ENCODE peak calls at places on chromosomes 1 and 21, in four cellular contexts. V is hypothalamus; D is stimulated activated CD4-positive, alpha-beta T cell treated with anti-CD3 and anti-CD28 coated beads, TNF-alpha, amount 100 ng/mL, for 1 hour; H is AG08396. T is an unnamed sample.

GRCh38 chr1:75731881-75732280 is 7.4 kb downstream of the ACADM start:
- DNase-seq in V (no peak), H (no peak), D (no peak), T (no peak)

GRCh38 chr1:241747992-241748391 is 95.9 kb downstream of the WDR64 start:
- DNase-seq in D (no peak), H (no peak), V (no peak), T (no peak)

GRCh38 chr1:43221256-43221778 is 48.5 kb upstream of the TMEM125 start:
- DNase-seq in H (no peak), D (no peak), V (no peak), T (no peak)

GRCh38 chr1:233242827-233243483 is 52.6 kb downstream of the PCNX2 start:
- DNase-seq in H (no peak), D (no peak), V (no peak), T (no peak)

GRCh38 chr1:9706178-9706577 is 54.6 kb downstream of the PIK3CD start:
- DNase-seq in H (no peak), D (no peak), V (no peak), T (no peak)

GRCh38 chr1:80657707-80658106 is 1143.0 kb upstream of the ADGRL2 start:
- DNase-seq in H (no peak), D (no peak), V (no peak), T (no peak)

GRCh38 chr1:158579733-158580132 is at the start of gene OR10X1:
- DNase-seq in H (no peak), V (no peak), D (no peak), T (no peak)

GRCh38 chr1:77063118-77063517 is 156.1 kb downstream of the PIGK start:
- DNase-seq in H (no peak), V (no peak), D (no peak), T (no peak)

GRCh38 chr21:27787046-27787445 is 820.2 kb upstream of the ADAMTS5 start:
- DNase-seq in V (no peak), D (no peak), H (no peak), T (no peak)

GRCh38 chr1:90522432-90522831 is 194.7 kb downstream of the BARHL2 start:
- DNase-seq in V (no peak), H (no peak), D (no peak), T (no peak)

GRCh38 chr1:182917386-182917785 is 35.6 kb downstream of the SHCBP1L start:
- DNase-seq in H (no peak), D (no peak), V (no peak), T (no peak)

GRCh38 chr1:109959974-109960744 is 24.4 kb upstream of the AHCYL1 start:
- DNase-seq in V (no peak), H (peak), D (no peak), T (no peak)

GRCh38 chr1:28365864-28366263 is 3.7 kb upstream of the PHACTR4 start:
- DNase-seq in V (no peak), D (no peak), H (no peak), T (no peak)

GRCh38 chr1:158199840-158200239 is 19.1 kb downstream of the CD1D start:
- DNase-seq in D (no peak), V (no peak), H (no peak), T (no peak)

GRCh38 chr1:14261395-14261794 is 337.1 kb upstream of the KAZN start:
- DNase-seq in D (no peak), V (no peak), H (no peak), T (no peak)

GRCh38 chr1:239098400-239099037 is 287.8 kb upstream of the CHRM3 start:
- DNase-seq in V (no peak), H (no peak), D (no peak), T (no peak)

GRCh38 chr21:19724081-19724480 is 1274.1 kb upstream of the NCAM2 start:
- DNase-seq in V (no peak), H (no peak), D (no peak), T (no peak)

GRCh38 chr1:32197837-32198236 is 2.6 kb upstream of the CCDC28B start:
- DNase-seq in V (no peak), D (no peak), H (no peak), T (no peak)

GRCh38 chr1:74508449-74508848 is 4.0 kb downstream of the LRRC53 start:
- DNase-seq in V (no peak), H (no peak), D (no peak), T (no peak)

GRCh38 chr1:189125694-189126093 is 1352.0 kb downstream of the BRINP3 start:
- DNase-seq in H (no peak), D (no peak), V (no peak), T (no peak)

GRCh38 chr1:205500240-205501218 is 3.9 kb upstream of the CDK18 start:
- DNase-seq in D (no peak), H (no peak), V (no peak), T (no peak)

GRCh38 chr21:44370027-44370735 is 16.8 kb downstream of the TRPM2 start:
- DNase-seq in V (no peak), H (peak), D (no peak), T (no peak)

GRCh38 chr1:245986404-245987221 is 520.5 kb downstream of the SMYD3 start:
- DNase-seq in V (no peak), H (peak), D (no peak), T (no peak)

GRCh38 chr1:182255494-182255893 is 136.1 kb downstream of the GLUL start:
- DNase-seq in H (no peak), D (no peak), V (no peak), T (no peak)

GRCh38 chr1:20472860-20473711 is 12.9 kb downstream of the CAMK2N1 start:
- DNase-seq in H (peak), D (no peak), V (no peak), T (no peak)